ENCODE peak calls at places on chromosomes 1 and 21, in four cellular contexts. D, J, O and T are unnamed samples.

GRCh38 chr1:225655509-225656258 is 2.8 kb upstream of the ENAH start:
- DNase-seq in D (peak; percentile 100), J (peak; percentile 73), O (peak; percentile 72), T (peak; percentile 99)

GRCh38 chr1:89980605-89981004 is 14.3 kb upstream of the ZNF326 start:
- DNase-seq in J (no peak), O (no peak), D (no peak), T (no peak)

GRCh38 chr1:191022856-191023255 is 545.2 kb upstream of the BRINP3 start:
- DNase-seq in D (peak; percentile 77), O (no peak), J (no peak), T (peak; percentile 84)

GRCh38 chr1:70840260-70840953 is 207.2 kb downstream of the PTGER3 start:
- DNase-seq in J (peak; percentile 36), D (no peak), O (no peak), T (no peak)

GRCh38 chr1:53899206-53899628 is 5.2 kb downstream of the DIO1 start:
- DNase-seq in D (peak; percentile 86), O (no peak), J (no peak), T (peak; percentile 87)

GRCh38 chr1:153647375-153647714 is 11.2 kb upstream of the SNAPIN start:
- DNase-seq in D (no peak), O (no peak), J (peak; percentile 49), T (no peak)

GRCh38 chr1:112743174-112744018 is 28.3 kb upstream of the PPM1J start:
- DNase-seq in D (peak; percentile 13), J (peak; percentile 38), O (no peak), T (peak; percentile 50)

GRCh38 chr1:95793893-95794292 is 559.9 kb downstream of the RWDD3 start:
- DNase-seq in D (no peak), O (no peak), J (peak; percentile 76), T (no peak)

GRCh38 chr1:109239580-109240068 is 9.7 kb upstream of the CELSR2 start:
- DNase-seq in J (peak; percentile 88), D (no peak), O (peak; percentile 43), T (peak; percentile 55)

GRCh38 chr1:152182431-152182830 is 23.4 kb upstream of the RPTN start:
- DNase-seq in D (peak; percentile 18), J (peak; percentile 10), O (no peak), T (peak; percentile 18)

GRCh38 chr1:184974086-184974836 is at the start of gene NIBAN1:
- DNase-seq in D (peak; percentile 9), J (peak; percentile 85), O (peak; percentile 55), T (peak; percentile 44)

GRCh38 chr1:114468710-114469468 is 42.1 kb downstream of the TRIM33 start:
- DNase-seq in D (peak; percentile 34), O (no peak), J (no peak), T (peak; percentile 46)

GRCh38 chr1:6220236-6220635 is 14.3 kb downstream of the RNF207 start:
- DNase-seq in O (no peak), J (no peak), D (no peak), T (no peak)

GRCh38 chr1:230758705-230759354 is 11.6 kb downstream of the CAPN9 start:
- DNase-seq in J (no peak), D (no peak), O (no peak), T (no peak)

GRCh38 chr1:50699795-50700194 is 260.3 kb downstream of the FAF1 start:
- DNase-seq in O (no peak), J (no peak), D (no peak), T (no peak)

GRCh38 chr1:206685256-206685748 is 597 bp downstream of the MAPKAPK2 start:
- DNase-seq in O (peak; percentile 60), D (no peak), J (no peak), T (peak; percentile 42)

GRCh38 chr1:38585460-38585859 is 274.1 kb downstream of the RRAGC start:
- DNase-seq in O (no peak), J (no peak), D (no peak), T (no peak)

GRCh38 chr1:170663011-170663410 is 920 bp upstream of the PRRX1 start:
- DNase-seq in D (no peak), O (no peak), J (peak; percentile 26), T (peak; percentile 40)

GRCh38 chr1:5488448-5488847 is 503.8 kb downstream of the NPHP4 start:
- DNase-seq in J (no peak), D (no peak), O (no peak), T (no peak)

GRCh38 chr1:166999090-166999489 is 10.0 kb downstream of the MAEL start:
- DNase-seq in D (peak; percentile 86), O (no peak), J (no peak), T (peak; percentile 85)

GRCh38 chr1:166999500-166999899 is 10.4 kb downstream of the MAEL start:
- DNase-seq in J (no peak), D (no peak), O (no peak), T (peak; percentile 6)

GRCh38 chr1:167003711-167004110 is 14.6 kb downstream of the MAEL start:
- DNase-seq in O (no peak), D (no peak), J (no peak), T (no peak)

GRCh38 chr1:167002354-167002753 is 13.3 kb downstream of the MAEL start:
- DNase-seq in D (no peak), O (no peak), J (no peak), T (no peak)

GRCh38 chr1:167000546-167000945 is 11.5 kb downstream of the MAEL start:
- DNase-seq in O (no peak), J (no peak), D (no peak), T (no peak)
- H3K4me1 ChIP-seq in O (no peaks in the 10 kb centered on the region), J (no peaks in the 10 kb centered on the region), D (no peaks in the 10 kb centered on the region), T (no peaks in the 10 kb centered on the region)

GRCh38 chr1:197965132-197965707 is 48.0 kb downstream of the LHX9 start:
- DNase-seq in D (no peak), J (no peak), O (no peak), T (no peak)
- H3K27me3 ChIP-seq in D (no peaks in the 10 kb centered on the region), J (no peaks in the 10 kb centered on the region), O (no peaks in the 10 kb centered on the region), T (no peaks in the 10 kb centered on the region)

DNA sequence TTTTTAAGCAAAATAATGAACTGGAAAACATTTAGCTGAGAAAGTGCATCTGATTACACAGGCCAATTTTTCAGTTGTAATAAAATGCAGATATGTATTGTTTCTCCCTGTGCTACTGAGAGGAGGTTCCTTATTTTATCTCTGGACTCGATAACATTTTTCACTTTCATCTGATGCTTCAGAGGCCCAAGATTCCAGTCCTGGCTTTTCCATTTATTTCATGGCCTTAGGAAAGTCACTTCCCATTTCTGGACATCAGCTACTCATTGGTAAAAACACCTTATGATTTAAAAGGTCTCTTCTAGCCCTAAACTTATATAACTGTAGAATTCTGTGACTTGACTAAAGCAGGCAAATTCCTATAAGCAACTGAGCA is 203.5 kb downstream of the HHAT start:
- DNase-seq in D (no peak), J (no peak), O (no peak), T (no peak)
- H3K27ac ChIP-seq in D (no peak overlapping the region), J (no peak overlapping the region), O (no peak overlapping the region), T (no peak overlapping the region)

DNA sequence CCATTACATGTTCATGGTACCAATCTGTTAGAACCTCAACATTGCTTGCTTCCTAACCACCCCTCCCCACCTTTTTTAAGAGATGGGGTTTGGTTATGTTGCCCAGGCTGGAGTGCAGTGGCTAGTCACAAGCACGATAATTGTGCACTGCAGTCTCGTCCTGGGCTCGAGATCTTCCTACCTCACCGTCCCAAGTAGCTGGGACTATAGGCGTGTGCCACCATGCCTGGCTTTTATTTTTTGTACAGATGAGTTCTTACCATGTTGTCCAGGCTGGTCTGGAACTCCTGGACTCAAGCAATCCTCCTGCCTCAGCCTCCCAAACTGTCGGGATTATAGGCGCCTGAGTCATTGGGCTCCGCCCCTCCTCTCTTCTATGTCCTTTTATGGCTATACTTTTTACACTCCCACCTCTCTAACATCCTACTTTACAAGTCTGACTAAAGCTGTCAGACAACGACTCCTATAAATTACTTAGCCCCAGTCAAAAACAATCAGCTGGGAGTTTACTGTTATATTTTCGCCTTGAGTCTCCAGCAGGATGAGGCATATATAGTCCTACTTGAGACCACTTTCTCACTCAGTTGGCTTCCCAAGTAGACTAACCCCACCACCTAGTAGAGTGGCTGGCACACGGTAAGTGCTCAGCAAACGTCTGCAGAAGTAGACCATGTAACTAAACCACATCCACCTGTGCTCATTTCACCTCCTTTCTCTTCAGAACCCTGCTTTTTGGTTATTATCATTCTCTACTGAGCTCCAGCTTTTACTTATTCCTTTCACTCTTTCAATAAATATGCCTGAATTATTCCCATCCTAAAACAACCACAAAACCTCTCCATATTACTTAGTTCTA is 13.8 kb downstream of the ENSA start:
- DNase-seq in D (no peak), J (no peak), O (no peak), T (peak; percentile 19)
- H3K4me1 ChIP-seq in D (peaks cover 46% of the 10 kb centered on the region), J (no peaks in the 10 kb centered on the region), O (peaks cover 34% of the 10 kb centered on the region), T (peaks cover 34% of the 10 kb centered on the region)

GRCh38 chr1:232223887-232224286 is 406.0 kb downstream of the SIPA1L2 start:
- DNase-seq in J (no peak), O (no peak), D (no peak), T (no peak)
- H3K27me3 ChIP-seq in J (no peaks in the 10 kb centered on the region), O (no peaks in the 10 kb centered on the region), D (no peaks in the 10 kb centered on the region), T (no peaks in the 10 kb centered on the region)

GRCh38 chr1:94334764-94335163 is 83.4 kb upstream of the ABCD3 start:
- DNase-seq in O (no peak), J (no peak), D (no peak), T (no peak)
- H3K27ac ChIP-seq in O (no peak overlapping the region), J (no peak overlapping the region), D (no peak overlapping the region), T (no peak overlapping the region)

GRCh38 chr21:29022141-29022540 is 2.3 kb upstream of the USP16 start:
- DNase-seq in J (no peak), D (no peak), O (no peak), T (no peak)
- H3K4me1 ChIP-seq in J (no peaks in the 10 kb centered on the region), D (peaks cover 14% of the 10 kb centered on the region), O (peaks cover 16% of the 10 kb centered on the region), T (peaks cover 7% of the 10 kb centered on the region)

GRCh38 chr1:920008-920407 is 3.7 kb upstream of the SAMD11 start:
- DNase-seq in D (no peak), J (no peak), O (no peak), T (no peak)

GRCh38 chr1:919271-919872 is 4.4 kb upstream of the SAMD11 start:
- DNase-seq in D (no peak), J (no peak), O (no peak), T (no peak)

GRCh38 chr1:918353-918752 is 5.4 kb upstream of the SAMD11 start:
- DNase-seq in J (no peak), D (no peak), O (no peak), T (no peak)

GRCh38 chr1:917466-918091 is 6.1 kb upstream of the SAMD11 start:
- DNase-seq in D (no peak), J (no peak), O (no peak), T (no peak)

GRCh38 chr1:918843-919242 is 4.9 kb upstream of the SAMD11 start:
- DNase-seq in D (no peak), J (no peak), O (no peak), T (no peak)
- H3K27me3 ChIP-seq in D (peaks cover 25% of the 10 kb centered on the region), J (no peaks in the 10 kb centered on the region), O (peaks cover 64% of the 10 kb centered on the region), T (peaks cover 47% of the 10 kb centered on the region)

GRCh38 chr1:39866767-39867166 is 16.5 kb downstream of the TRIT1 start:
- DNase-seq in D (peak; percentile 69), J (no peak), O (no peak), T (peak; percentile 78)
- H3K27ac ChIP-seq in D (peak overlapping the region; percentile 37), J (no peak overlapping the region), O (no peak overlapping the region), T (no peak overlapping the region)